ENCODE peak calls at places on chromosomes 3 and 15, in seven cellular contexts. Y is mammary epithelial cell; R is Ammon's horn; X is T-helper 2 cell; H is NCI-H1092; N is stimulated activated CD4-positive, alpha-beta T cell treated with anti-CD3 and anti-CD28 coated beads, TNF-alpha, amount 100 ng/mL, for 4 hours; P is HT-29. I is an unnamed sample.

GRCh38 chr3:44065311-44065710 is 176.4 kb upstream of the TOPAZ1 start:
- DNase-seq in Y (peak; percentile 83), H (peak; percentile 61), X (no peak), P (no peak), N (no peak), R (peak; percentile 30), I (peak; percentile 62)

GRCh38 chr15:24955549-24955929 is 752 bp downstream of the SNRPN start:
- DNase-seq in X (no peak), N (no peak), Y (no peak), R (peak; percentile 12), H (no peak), P (no peak), I (no peak)

GRCh38 chr3:171168551-171168950 is 142.0 kb upstream of the SLC2A2 start:
- DNase-seq in P (no peak), N (no peak), Y (no peak), H (no peak), X (no peak), R (no peak), I (no peak)

GRCh38 chr3:94928921-94929320 is 866.1 kb downstream of the NSUN3 start:
- DNase-seq in H (no peak), N (no peak), X (no peak), P (peak; percentile 69), Y (peak; percentile 63), R (no peak), I (peak; percentile 96)

GRCh38 chr3:173140986-173141385 is at the start of gene SPATA16:
- DNase-seq in Y (no peak), R (no peak), P (no peak), N (no peak), H (no peak), X (no peak), I (no peak)

GRCh38 chr3:168060317-168060716 is 35.4 kb downstream of the GOLIM4 start:
- DNase-seq in P (no peak), H (no peak), X (no peak), R (no peak), N (no peak), Y (no peak), I (no peak)

GRCh38 chr15:56215769-56216168 is 27.9 kb downstream of the RFX7 start:
- DNase-seq in P (no peak), R (no peak), N (no peak), Y (no peak), H (no peak), X (no peak), I (no peak)

GRCh38 chr3:15377961-15378791 is 45.8 kb upstream of the SH3BP5 start:
- DNase-seq in X (peak; percentile 71), Y (peak; percentile 85), R (peak; percentile 97), N (peak; percentile 68), H (peak; percentile 91), P (peak; percentile 91), I (peak; percentile 85)

GRCh38 chr3:177491301-177492031 is 294.2 kb upstream of the TBL1XR1 start:
- DNase-seq in R (peak; percentile 89), P (no peak), X (no peak), N (no peak), Y (peak; percentile 32), H (peak; percentile 21), I (peak; percentile 45)

GRCh38 chr3:64848822-64849221 is 161.0 kb upstream of the ADAMTS9 start:
- DNase-seq in X (no peak), R (no peak), H (no peak), P (no peak), N (no peak), Y (no peak), I (no peak)